ENCODE peak calls at places on chromosomes 5 and 9, in nine cellular contexts. W is CD4-positive, alpha-beta T cell; B is GM12878; Y is A549; I is upper lobe of right lung; F is psoas muscle; D is heart left ventricle; K is activated CD4-positive, CD25-positive, alpha-beta regulatory T cell treated with anti-CD3 and anti-CD28 coated beads, Interleukin-2, amount 50 U/mL, for 24 hours; N is activated naive CD4-positive, alpha-beta T cell treated with anti-CD3 and anti-CD28 coated beads, Interleukin-2, amount 50 U/mL, for 72 hours. X is an unnamed sample.

GRCh38 chr5:93250431-93250830 is 330.6 kb downstream of the NR2F1-AS1 start:
- ATAC-seq in W (no peak), B (no peak), Y (no peak), I (no peak), F (no peak), D (no peak), K (no peak), N (no peak), X (no peak)

GRCh38 chr5:102937916-102938315 is 182.0 kb downstream of the GIN1 start:
- ATAC-seq in W (no peak), B (no peak), Y (no peak), I (no peak), F (peak), D (no peak), K (no peak), N (no peak), X (no peak)

GRCh38 chr5:169826618-169827017 is 153.7 kb downstream of the INSYN2B start:
- ATAC-seq in W (no peak), B (peak), Y (peak), I (no peak), F (no peak), D (no peak), K (no peak), N (no peak), X (no peak)

GRCh38 chr5:80141147-80141671 is 106.1 kb downstream of the THBS4 start:
- ATAC-seq in W (no peak), B (peak), Y (no peak), I (peak), F (peak), D (peak), K (no peak), N (no peak), X (peak)

GRCh38 chr5:116788851-116789403 is 214.3 kb upstream of the SEMA6A start:
- ATAC-seq in W (no peak), B (no peak), Y (no peak), I (peak), F (peak), D (peak), K (no peak), N (no peak), X (no peak)

GRCh38 chr9:106820866-106821265 is 42.1 kb upstream of the ZNF462 start:
- ATAC-seq in W (no peak), B (no peak), Y (no peak), I (no peak), F (no peak), D (no peak), K (no peak), N (no peak), X (no peak)

GRCh38 chr9:88220652-88221051 is 82.4 kb upstream of the SPATA31C2 start:
- ATAC-seq in W (no peak), B (no peak), Y (no peak), I (no peak), F (no peak), D (no peak), K (no peak), N (no peak), X (no peak)

GRCh38 chr9:38227656-38228055 is 158.6 kb upstream of the SHB start:
- ATAC-seq in W (peak), B (peak), Y (peak), I (no peak), F (no peak), D (no peak), K (no peak), N (peak), X (peak)

GRCh38 chr9:124044448-124044847 is 32.9 kb downstream of the LHX2 start:
- ATAC-seq in W (no peak), B (no peak), Y (no peak), I (no peak), F (no peak), D (no peak), K (no peak), N (no peak), X (no peak)

GRCh38 chr5:69528015-69528414 is 32.0 kb upstream of the GTF2H2C start:
- ATAC-seq in W (no peak), B (no peak), Y (no peak), I (peak), F (no peak), D (no peak), K (no peak), N (no peak), X (no peak)

GRCh38 chr9:71891557-71892189 is 19.3 kb downstream of the ABHD17B start:
- ATAC-seq in W (no peak), B (peak), Y (no peak), I (no peak), F (no peak), D (no peak), K (no peak), N (no peak), X (no peak)

GRCh38 chr9:21097817-21098216 is 20.1 kb upstream of the IFNB1 start:
- ATAC-seq in W (no peak), B (peak), Y (no peak), I (no peak), F (no peak), D (no peak), K (no peak), N (no peak), X (no peak)

GRCh38 chr5:103472820-103473219 is 89.8 kb downstream of the NUDT12 start:
- ATAC-seq in W (no peak), B (no peak), Y (peak), I (no peak), F (peak), D (no peak), K (no peak), N (no peak), X (no peak)

GRCh38 chr9:131654857-131655577 is 84.9 kb downstream of the RAPGEF1 start:
- ATAC-seq in W (no peak), B (no peak), Y (no peak), I (peak), F (no peak), D (no peak), K (no peak), N (no peak), X (no peak)

GRCh38 chr5:125541085-125541484 is 794.6 kb upstream of the ZNF608 start:
- ATAC-seq in W (no peak), B (no peak), Y (no peak), I (no peak), F (no peak), D (no peak), K (no peak), N (no peak), X (no peak)

GRCh38 chr9:121298016-121298538 is 30.1 kb downstream of the GSN start:
- ATAC-seq in W (no peak), B (no peak), Y (no peak), I (no peak), F (no peak), D (no peak), K (no peak), N (no peak), X (no peak)

GRCh38 chr5:154895606-154896561 is 37.5 kb downstream of the CNOT8 start:
- ATAC-seq in W (no peak), B (no peak), Y (no peak), I (no peak), F (no peak), D (no peak), K (no peak), N (no peak), X (no peak)

GRCh38 chr9:125644819-125645507 is 62.0 kb downstream of the MAPKAP1 start:
- ATAC-seq in W (no peak), B (no peak), Y (no peak), I (no peak), F (no peak), D (no peak), K (no peak), N (no peak), X (no peak)

GRCh38 chr9:84349706-84350105 is 9.1 kb upstream of the SLC28A3 start:
- ATAC-seq in W (no peak), B (no peak), Y (no peak), I (no peak), F (no peak), D (no peak), K (no peak), N (no peak), X (no peak)

GRCh38 chr5:57450991-57451876 is 31.4 kb downstream of the ACTBL2 start:
- ATAC-seq in W (peak), B (no peak), Y (no peak), I (no peak), F (no peak), D (no peak), K (no peak), N (peak), X (no peak)

GRCh38 chr9:75376855-75377254 is 288.5 kb downstream of the OSTF1 start:
- ATAC-seq in W (no peak), B (no peak), Y (no peak), I (no peak), F (peak), D (no peak), K (no peak), N (no peak), X (no peak)

GRCh38 chr5:36619012-36619635 is 12.7 kb downstream of the SLC1A3 start:
- ATAC-seq in W (no peak), B (no peak), Y (no peak), I (no peak), F (no peak), D (no peak), K (no peak), N (no peak), X (no peak)

GRCh38 chr9:94861589-94862241 is 135.2 kb downstream of the AOPEP start:
- ATAC-seq in W (peak), B (no peak), Y (peak), I (peak), F (peak), D (no peak), K (no peak), N (no peak), X (no peak)

GRCh38 chr9:120308495-120308894 is 271.5 kb downstream of the CDK5RAP2 start:
- ATAC-seq in W (no peak), B (no peak), Y (peak), I (no peak), F (no peak), D (no peak), K (no peak), N (no peak), X (no peak)

GRCh38 chr5:148776780-148777179 is 49.6 kb upstream of the ADRB2 start:
- ATAC-seq in W (no peak), B (no peak), Y (peak), I (peak), F (peak), D (no peak), K (peak), N (peak), X (peak)

GRCh38 chr5:17370651-17371050 is 127.4 kb upstream of the TAF11L2 start:
- ATAC-seq in W (no peak), B (no peak), Y (no peak), I (no peak), F (no peak), D (no peak), K (no peak), N (no peak), X (no peak)

GRCh38 chr9:122264360-122265264 is at the start of the genes MRRF and RBM18:
- ATAC-seq in W (peak), B (peak), Y (peak), I (peak), F (peak), D (peak), K (peak), N (peak), X (peak)

GRCh38 chr5:115699967-115700366 is 74.1 kb upstream of the TMED7 start:
- ATAC-seq in W (no peak), B (no peak), Y (no peak), I (no peak), F (no peak), D (no peak), K (no peak), N (no peak), X (no peak)

GRCh38 chr5:134609232-134609851 is 23.3 kb downstream of the SAR1B start:
- ATAC-seq in W (no peak), B (peak), Y (no peak), I (no peak), F (peak), D (no peak), K (peak), N (peak), X (peak)

GRCh38 chr5:158140120-158140778 is 281.3 kb upstream of the CLINT1 start:
- ATAC-seq in W (no peak), B (no peak), Y (no peak), I (peak), F (peak), D (peak), K (no peak), N (no peak), X (no peak)

GRCh38 chr9:99138424-99139284 is 33.7 kb downstream of the TGFBR1 start:
- ATAC-seq in W (no peak), B (no peak), Y (no peak), I (peak), F (peak), D (no peak), K (no peak), N (no peak), X (no peak)

GRCh38 chr5:172607213-172607793 is 33.8 kb upstream of the NEURL1B start:
- ATAC-seq in W (no peak), B (no peak), Y (no peak), I (no peak), F (peak), D (peak), K (no peak), N (no peak), X (no peak)

GRCh38 chr9:35835216-35835604 is 6.2 kb downstream of the TMEM8B start:
- ATAC-seq in W (peak), B (peak), Y (no peak), I (peak), F (peak), D (no peak), K (no peak), N (no peak), X (no peak)

GRCh38 chr9:111678293-111678692 is 16.9 kb downstream of the GNG10 start:
- ATAC-seq in W (no peak), B (no peak), Y (no peak), I (no peak), F (no peak), D (no peak), K (no peak), N (no peak), X (no peak)

GRCh38 chr5:181243521-181244307 is at the start of gene RACK1:
- ATAC-seq in W (peak), B (peak), Y (peak), I (peak), F (peak), D (peak), K (peak), N (peak), X (peak)